ENCODE peak calls at places on chromosomes 16 and 17, in nine cellular contexts. One of them, this sample, is unnamed.

GRCh38 chr16:17411263-17411662 is 59.5 kb downstream of the XYLT1 start:
- DNase-seq in lung microvascular endothelial cell: no peak
- DNase-seq in RWPE1: no peak
- DNase-seq in naive thymus-derived CD8-positive, alpha-beta T cell: no peak
- DNase-seq in T-helper 1 cell: no peak
- DNase-seq in GM20000: no peak
- DNase-seq in substantia nigra: no peak
- DNase-seq in naive thymus-derived CD4-positive, alpha-beta T cell: no peak
- DNase-seq in left ventricle myocardium inferior: no peak
- DNase-seq in this sample: no peak

GRCh38 chr17:80836971-80837481 is 154.6 kb upstream of the CHMP6 start:
- DNase-seq in lung microvascular endothelial cell: no peak
- DNase-seq in RWPE1: no peak
- DNase-seq in naive thymus-derived CD8-positive, alpha-beta T cell: no peak
- DNase-seq in T-helper 1 cell: no peak
- DNase-seq in GM20000: no peak
- DNase-seq in substantia nigra: no peak
- DNase-seq in naive thymus-derived CD4-positive, alpha-beta T cell: no peak
- DNase-seq in left ventricle myocardium inferior: no peak
- DNase-seq in this sample: no peak

GRCh38 chr16:25481636-25482035 is 210.1 kb upstream of the HS3ST4 start:
- DNase-seq in lung microvascular endothelial cell: no peak
- DNase-seq in RWPE1: no peak
- DNase-seq in naive thymus-derived CD8-positive, alpha-beta T cell: no peak
- DNase-seq in T-helper 1 cell: no peak
- DNase-seq in GM20000: no peak
- DNase-seq in substantia nigra: no peak
- DNase-seq in naive thymus-derived CD4-positive, alpha-beta T cell: no peak
- DNase-seq in left ventricle myocardium inferior: no peak
- DNase-seq in this sample: no peak

GRCh38 chr17:35241520-35241919 is 1.4 kb upstream of the SLFN5 start:
- DNase-seq in lung microvascular endothelial cell: no peak
- DNase-seq in RWPE1: no peak
- DNase-seq in naive thymus-derived CD8-positive, alpha-beta T cell: peak
- DNase-seq in T-helper 1 cell: peak
- DNase-seq in GM20000: no peak
- DNase-seq in substantia nigra: no peak
- DNase-seq in naive thymus-derived CD4-positive, alpha-beta T cell: peak
- DNase-seq in left ventricle myocardium inferior: no peak
- DNase-seq in this sample: no peak

GRCh38 chr17:77649717-77650211 is 308.7 kb upstream of the TNRC6C start:
- DNase-seq in lung microvascular endothelial cell: peak
- DNase-seq in RWPE1: peak
- DNase-seq in naive thymus-derived CD8-positive, alpha-beta T cell: no peak
- DNase-seq in T-helper 1 cell: no peak
- DNase-seq in GM20000: peak
- DNase-seq in substantia nigra: no peak
- DNase-seq in naive thymus-derived CD4-positive, alpha-beta T cell: no peak
- DNase-seq in left ventricle myocardium inferior: no peak
- DNase-seq in this sample: peak

GRCh38 chr17:74317071-74317470 is 9.0 kb upstream of the KIF19 start:
- DNase-seq in lung microvascular endothelial cell: no peak
- DNase-seq in RWPE1: no peak
- DNase-seq in naive thymus-derived CD8-positive, alpha-beta T cell: no peak
- DNase-seq in T-helper 1 cell: no peak
- DNase-seq in GM20000: no peak
- DNase-seq in substantia nigra: no peak
- DNase-seq in naive thymus-derived CD4-positive, alpha-beta T cell: no peak
- DNase-seq in left ventricle myocardium inferior: no peak
- DNase-seq in this sample: no peak

GRCh38 chr17:74738051-74738996 is 1.3 kb downstream of the RAB37 start:
- DNase-seq in lung microvascular endothelial cell: no peak
- DNase-seq in RWPE1: no peak
- DNase-seq in naive thymus-derived CD8-positive, alpha-beta T cell: peak
- DNase-seq in T-helper 1 cell: peak
- DNase-seq in GM20000: peak
- DNase-seq in substantia nigra: no peak
- DNase-seq in naive thymus-derived CD4-positive, alpha-beta T cell: peak
- DNase-seq in left ventricle myocardium inferior: peak
- DNase-seq in this sample: no peak

GRCh38 chr16:25033852-25034251 is 18.7 kb upstream of the ARHGAP17 start:
- DNase-seq in lung microvascular endothelial cell: peak
- DNase-seq in RWPE1: no peak
- DNase-seq in naive thymus-derived CD8-positive, alpha-beta T cell: no peak
- DNase-seq in T-helper 1 cell: no peak
- DNase-seq in GM20000: no peak
- DNase-seq in substantia nigra: no peak
- DNase-seq in naive thymus-derived CD4-positive, alpha-beta T cell: no peak
- DNase-seq in left ventricle myocardium inferior: no peak
- DNase-seq in this sample: peak

GRCh38 chr17:1495265-1495664 is 2.8 kb upstream of the MYO1C start:
- DNase-seq in lung microvascular endothelial cell: no peak
- DNase-seq in RWPE1: no peak
- DNase-seq in naive thymus-derived CD8-positive, alpha-beta T cell: no peak
- DNase-seq in T-helper 1 cell: no peak
- DNase-seq in GM20000: no peak
- DNase-seq in substantia nigra: no peak
- DNase-seq in naive thymus-derived CD4-positive, alpha-beta T cell: no peak
- DNase-seq in left ventricle myocardium inferior: peak
- DNase-seq in this sample: peak

GRCh38 chr17:77475012-77475976 is 334.5 kb downstream of the SEC14L1 start:
- DNase-seq in lung microvascular endothelial cell: peak
- DNase-seq in RWPE1: no peak
- DNase-seq in naive thymus-derived CD8-positive, alpha-beta T cell: peak
- DNase-seq in T-helper 1 cell: peak
- DNase-seq in GM20000: no peak
- DNase-seq in substantia nigra: no peak
- DNase-seq in naive thymus-derived CD4-positive, alpha-beta T cell: no peak
- DNase-seq in left ventricle myocardium inferior: no peak
- DNase-seq in this sample: peak

This sample was measured in MG63.